ENCODE peak calls at places on chromosomes 13 and 19, in five cellular contexts. P is T-cell; G is fibroblast of the aortic adventitia; I is AG04449; M is stimulated activated CD4-positive, alpha-beta T cell treated with anti-CD3 and anti-CD28 coated beads, Interleukin-1b, Interleukin-23, amount 100 ng/mL, for 24 hours. L is an unnamed sample.

GRCh38 chr13:93270769-93271753 is 44.5 kb downstream of the GPC6 start:
- DNase-seq in P (no peak), G (no peak), I (no peak), M (no peak), L (no peak)

GRCh38 chr13:82634946-82635345 is 1247.3 kb downstream of the SLITRK1 start:
- DNase-seq in P (no peak), G (no peak), I (no peak), M (no peak), L (no peak)

GRCh38 chr13:113187263-113187669 is 21.2 kb downstream of the PCID2 start:
- DNase-seq in P (no peak), G (peak), I (peak), M (peak), L (no peak)

GRCh38 chr13:111916201-111916600 is 150.7 kb upstream of the SOX1 start:
- DNase-seq in P (no peak), G (no peak), I (no peak), M (no peak), L (no peak)

GRCh38 chr19:52518646-52519045 is 8.8 kb upstream of the ZNF808 start:
- DNase-seq in P (no peak), G (no peak), I (no peak), M (no peak), L (no peak)

GRCh38 chr13:80955487-80955886 is 614.6 kb upstream of the SPRY2 start:
- DNase-seq in P (no peak), G (no peak), I (no peak), M (no peak), L (no peak)

GRCh38 chr13:75326173-75327131 is 155.5 kb downstream of the TBC1D4 start:
- DNase-seq in P (peak), G (peak), I (no peak), M (peak), L (no peak)

GRCh38 chr19:741506-742131 is 9.3 kb upstream of the MISP start:
- DNase-seq in P (no peak), G (no peak), I (no peak), M (no peak), L (no peak)

GRCh38 chr19:51136333-51136732 is 5.8 kb upstream of the SIGLEC7 start:
- DNase-seq in P (no peak), G (no peak), I (no peak), M (no peak), L (no peak)

GRCh38 chr19:31610036-31610435 is 260.8 kb upstream of the TSHZ3 start:
- DNase-seq in P (no peak), G (no peak), I (no peak), M (no peak), L (no peak)

GRCh38 chr13:113969973-113970611 is 3.8 kb downstream of the C13orf46 start:
- DNase-seq in P (no peak), G (no peak), I (no peak), M (no peak), L (no peak)

GRCh38 chr19:7636691-7637373 is at the start of gene STXBP2:
- DNase-seq in P (peak), G (no peak), I (no peak), M (peak), L (peak)

GRCh38 chr13:110017379-110017778 is 231.0 kb upstream of the IRS2 start:
- DNase-seq in P (no peak), G (peak), I (peak), M (no peak), L (no peak)

GRCh38 chr19:6476155-6476895 is 5.3 kb downstream of the DENND1C start:
- DNase-seq in P (peak), G (peak), I (no peak), M (peak), L (peak)

GRCh38 chr13:114078501-114079451 is 53.6 kb downstream of the RASA3 start:
- DNase-seq in P (no peak), G (peak), I (no peak), M (no peak), L (no peak)

GRCh38 chr19:18504886-18505610 is 16.8 kb downstream of the ELL start:
- DNase-seq in P (no peak), G (no peak), I (no peak), M (no peak), L (no peak)

GRCh38 chr19:36420961-36421748 is 2.7 kb upstream of the ZFP82 start:
- DNase-seq in P (no peak), G (peak), I (no peak), M (no peak), L (no peak)

GRCh38 chr19:56637976-56638555 is 4.9 kb upstream of the SMIM17 start:
- DNase-seq in P (peak), G (peak), I (peak), M (peak), L (peak)

GRCh38 chr13:98075048-98075447 is 67.8 kb upstream of the FARP1 start:
- DNase-seq in P (no peak), G (no peak), I (no peak), M (no peak), L (no peak)

GRCh38 chr19:4124638-4125037 is 716 bp upstream of the MAP2K2 start:
- DNase-seq in P (no peak), G (no peak), I (no peak), M (no peak), L (peak)

GRCh38 chr13:98365291-98365690 is 188.2 kb upstream of the RNF113B start:
- DNase-seq in P (no peak), G (no peak), I (no peak), M (no peak), L (no peak)

GRCh38 chr19:15864824-15865223 is 33.0 kb downstream of the CYP4F2 start:
- DNase-seq in P (no peak), G (no peak), I (no peak), M (no peak), L (no peak)

GRCh38 chr13:95641961-95642621 is 2.4 kb downstream of the DZIP1 start:
- DNase-seq in P (no peak), G (peak), I (no peak), M (no peak), L (peak)

GRCh38 chr13:20911037-20911436 is 8.5 kb upstream of the XPO4 start:
- DNase-seq in P (no peak), G (no peak), I (no peak), M (no peak), L (no peak)

GRCh38 chr13:100658363-100658762 is 16.2 kb downstream of the TMTC4 start:
- DNase-seq in P (no peak), G (no peak), I (no peak), M (no peak), L (no peak)

GRCh38 chr19:16714702-16715294 is 4.8 kb upstream of the NWD1 start:
- DNase-seq in P (peak), G (peak), I (no peak), M (peak), L (peak)

GRCh38 chr13:46544208-46544607 is 8.8 kb upstream of the LRCH1 start:
- DNase-seq in P (no peak), G (no peak), I (no peak), M (no peak), L (no peak)